ENCODE peak calls at places on chromosomes 7 and 10, in ten cellular contexts. R is prostate gland, J is HepG2, G is HCT116, S is transverse colon, W is suprapubic skin, T is K562, O is SK-N-SH, K is stomach, Q is sigmoid colon. C is an unnamed sample.

GRCh38 chr7:16299853-16300252 is 121.5 kb downstream of the CRPPA start:
- DNase-seq in W (no peak), R (no peak), S (no peak), T (no peak), O (no peak), K (no peak), Q (no peak), G (no peak), J (no peak), C (no peak)

GRCh38 chr10:6321880-6322279 is 119.1 kb downstream of the PFKFB3 start:
- DNase-seq in K (no peak), W (no peak), Q (no peak), J (no peak), G (peak; percentile 8), O (no peak), R (no peak), T (no peak), S (no peak), C (no peak)

GRCh38 chr10:22345301-22346086 is at the start of gene SPAG6:
- DNase-seq in G (no peak), Q (peak; percentile 72), W (peak; percentile 76), R (no peak), J (no peak), K (peak; percentile 52), S (peak; percentile 55), T (no peak), O (peak; percentile 84), C (no peak)

GRCh38 chr10:82041018-82041417 is 166.0 kb downstream of the NRG3 start:
- DNase-seq in K (no peak), T (no peak), G (no peak), Q (no peak), W (no peak), O (no peak), S (no peak), J (no peak), R (no peak), C (no peak)

GRCh38 chr10:9096288-9096687 is 1041.8 kb downstream of the GATA3 start:
- DNase-seq in G (no peak), K (no peak), T (no peak), S (no peak), J (no peak), W (no peak), R (no peak), Q (no peak), O (no peak), C (no peak)

GRCh38 chr10:109886037-109886787 is 37.1 kb downstream of the XPNPEP1 start:
- DNase-seq in S (no peak), G (no peak), O (no peak), Q (no peak), K (no peak), T (no peak), W (no peak), J (no peak), R (no peak), C (no peak)

GRCh38 chr10:19702215-19702614 is 114.0 kb upstream of the PLXDC2 start:
- DNase-seq in T (no peak), K (no peak), S (no peak), O (no peak), R (no peak), W (no peak), J (no peak), Q (no peak), G (no peak), C (no peak)

GRCh38 chr7:100574362-100575205 is 884 bp upstream of the SAP25 start:
- DNase-seq in J (no peak), G (no peak), O (peak; percentile 45), R (no peak), W (no peak), K (no peak), Q (no peak), T (no peak), S (no peak), C (no peak)

GRCh38 chr10:132329565-132330485 is 2.2 kb upstream of the LRRC27 start:
- DNase-seq in S (no peak), R (no peak), T (no peak), K (no peak), Q (peak; percentile 66), J (no peak), W (peak; percentile 39), O (no peak), G (no peak), C (no peak)

GRCh38 chr7:128259131-128260056 is 18.3 kb downstream of the LEP start:
- DNase-seq in Q (no peak), J (no peak), T (no peak), W (peak; percentile 24), R (peak; percentile 58), G (peak; percentile 12), S (peak; percentile 78), O (no peak), K (peak; percentile 79), C (no peak)

GRCh38 chr10:58757352-58758071 is 244.8 kb downstream of the BICC1 start:
- DNase-seq in O (no peak), J (no peak), K (no peak), Q (no peak), T (no peak), S (no peak), W (no peak), G (no peak), R (no peak), C (no peak)

GRCh38 chr7:128010392-128011078 is 20.7 kb downstream of the LRRC4 start:
- DNase-seq in R (no peak), K (no peak), O (no peak), J (no peak), T (no peak), W (no peak), G (no peak), Q (no peak), S (no peak), C (no peak)

GRCh38 chr7:27992755-27993478 is 187.7 kb downstream of the JAZF1 start:
- DNase-seq in R (peak; percentile 15), Q (no peak), O (no peak), T (no peak), J (no peak), G (no peak), S (no peak), K (no peak), W (no peak), C (no peak)

GRCh38 chr10:50614444-50615137 is 9.2 kb downstream of the SGMS1 start:
- DNase-seq in G (peak; percentile 37), Q (no peak), J (peak; percentile 53), T (peak; percentile 69), R (no peak), K (peak; percentile 46), O (no peak), S (no peak), W (no peak), C (no peak)

DNA sequence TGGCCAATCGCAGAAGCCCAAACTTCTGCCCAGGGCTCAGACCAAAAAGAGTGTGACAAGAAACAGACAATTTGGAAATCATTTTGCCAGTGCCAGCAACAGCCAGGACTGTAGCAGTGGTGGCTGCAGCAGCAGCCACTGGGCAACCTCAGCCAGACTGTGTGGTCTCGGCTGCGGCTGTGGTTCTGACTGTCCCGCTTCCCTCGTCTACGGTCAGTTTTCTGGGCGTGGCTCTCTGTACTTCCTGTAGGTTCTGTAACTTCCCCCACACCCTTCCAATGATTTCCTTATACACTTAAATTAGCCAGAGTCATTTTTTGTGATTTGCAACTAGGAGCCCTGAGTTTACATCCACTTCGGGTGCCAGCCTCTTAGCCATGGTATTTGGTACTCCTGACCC is 39.9 kb downstream of the CYTH3 start:
- DNase-seq in J (no peak), G (no peak), O (no peak), T (no peak), S (peak; percentile 56), K (peak; percentile 44), Q (no peak), W (no peak), R (no peak), C (no peak)
- TF ChIP-seq POLR2AphosphoS5 in J (no peak), G (no peak), O (no peak), T (no peak), S (no peak), K (no peak), Q (no peak), W (no peak), R (no peak), C (no peak)

GRCh38 chr7:159136013-159136412 is 8.7 kb downstream of the VIPR2 start:
- DNase-seq in W (no peak), S (no peak), Q (no peak), O (no peak), G (no peak), J (no peak), K (peak; percentile 1), R (no peak), T (no peak), C (no peak)
- H3K9me3 ChIP-seq in W (no peaks in the 10 kb centered on the region), S (no peaks in the 10 kb centered on the region), Q (no peaks in the 10 kb centered on the region), O (no peaks in the 10 kb centered on the region), G (no peaks in the 10 kb centered on the region), J (no peaks in the 10 kb centered on the region), K (no peaks in the 10 kb centered on the region), R (no peaks in the 10 kb centered on the region), T (no peaks in the 10 kb centered on the region), C (no peaks in the 10 kb centered on the region)

GRCh38 chr10:32341596-32341995 is 5.4 kb downstream of the EPC1 start:
- DNase-seq in R (no peak), Q (no peak), W (no peak), K (no peak), T (no peak), O (no peak), J (no peak), S (no peak), G (no peak), C (no peak)
- TF ChIP-seq POLR2AphosphoS5 in R (no peak), Q (no peak), W (no peak), K (no peak), T (no peak), O (no peak), J (no peak), S (no peak), G (no peak), C (no peak)

GRCh38 chr7:138563808-138564207 is 103.7 kb downstream of the TRIM24 start:
- DNase-seq in S (no peak), J (no peak), T (no peak), K (no peak), R (no peak), Q (no peak), G (no peak), O (no peak), W (no peak), C (no peak)

GRCh38 chr7:138555684-138556083 is 95.6 kb downstream of the TRIM24 start:
- DNase-seq in R (no peak), J (no peak), S (no peak), W (no peak), G (no peak), T (no peak), Q (no peak), O (no peak), K (no peak), C (no peak)

GRCh38 chr7:138554674-138555073 is 94.6 kb downstream of the TRIM24 start:
- DNase-seq in S (no peak), G (no peak), W (no peak), T (no peak), O (no peak), J (no peak), R (no peak), Q (no peak), K (no peak), C (no peak)

GRCh38 chr7:138556771-138557484 is 96.9 kb downstream of the TRIM24 start:
- DNase-seq in G (no peak), R (no peak), Q (no peak), O (no peak), K (no peak), S (no peak), W (no peak), T (no peak), J (no peak), C (no peak)

DNA sequence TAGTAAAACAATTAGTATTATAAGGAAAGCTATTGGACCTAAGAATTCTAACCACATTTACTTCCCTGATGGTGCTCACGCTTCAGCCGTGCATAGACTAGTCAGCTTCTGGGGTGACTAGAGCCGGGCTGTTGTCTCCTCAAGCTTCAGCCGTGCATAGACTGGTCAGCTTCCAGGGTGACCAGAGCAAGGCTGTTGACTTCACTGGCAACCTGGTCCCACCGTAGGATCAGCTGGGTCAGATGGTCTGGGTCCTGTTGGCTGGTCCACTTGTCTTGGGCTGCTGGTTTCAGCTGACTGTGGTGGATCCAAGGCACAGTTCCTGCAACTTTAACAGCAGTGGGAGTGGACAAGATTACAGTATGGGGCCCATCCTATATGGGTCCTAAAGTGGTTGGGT is 99.4 kb downstream of the TRIM24 start:
- DNase-seq in W (no peak), K (no peak), G (no peak), Q (no peak), S (no peak), J (no peak), T (no peak), R (no peak), O (no peak), C (no peak)
- H3K9me3 ChIP-seq in W (peaks cover 61% of the 10 kb centered on the region), K (peaks cover 30% of the 10 kb centered on the region), G (peaks cover 20% of the 10 kb centered on the region), Q (peaks cover 37% of the 10 kb centered on the region), S (peaks cover 42% of the 10 kb centered on the region), J (peaks cover 17% of the 10 kb centered on the region), T (peaks cover 35% of the 10 kb centered on the region), R (no peaks in the 10 kb centered on the region), O (peaks cover 39% of the 10 kb centered on the region), C (peaks cover 9% of the 10 kb centered on the region)